ENCODE peak calls at places on chromosomes 7 and 10, in eight cellular contexts. G, Y, S, I, F, N, O and A are unnamed samples.
A peak's percentile ranks its signal among the peaks of the same experiment; 100 is the strongest.

GRCh38 chr7:2606539-2606936 is 25.2 kb upstream of the TTYH3 start:
- DNase-seq in Y (no peak), F (no peak), I (no peak), O (no peak), G (no peak), S (no peak), N (no peak), A (no peak)

GRCh38 chr10:10845826-10846225 is 171.8 kb upstream of the CELF2 start:
- DNase-seq in N (no peak), Y (no peak), F (no peak), I (no peak), G (no peak), S (no peak), O (no peak), A (no peak)

GRCh38 chr10:68871731-68872342 is 29.3 kb upstream of the DDX50 start:
- DNase-seq in G (peak; percentile 74), F (no peak), N (no peak), I (peak; percentile 29), O (no peak), Y (no peak), S (peak; percentile 97), A (no peak)

GRCh38 chr7:137209151-137209822 is 134.2 kb downstream of the PTN start:
- DNase-seq in Y (no peak), F (no peak), G (no peak), S (peak; percentile 42), I (peak; percentile 12), N (no peak), O (no peak), A (no peak)

GRCh38 chr10:24219963-24220362 is 11.0 kb downstream of the KIAA1217 start:
- DNase-seq in N (no peak), S (no peak), O (no peak), F (no peak), G (no peak), I (no peak), Y (no peak), A (no peak)

GRCh38 chr10:69409176-69409495 is 7.6 kb downstream of the TACR2 start:
- DNase-seq in S (no peak), O (no peak), I (no peak), F (no peak), G (no peak), Y (no peak), N (no peak), A (no peak)

GRCh38 chr10:78471723-78472541 is 438.3 kb downstream of the RPS24 start:
- DNase-seq in I (no peak), S (no peak), F (no peak), N (no peak), O (no peak), Y (no peak), G (no peak), A (peak; percentile 75)

GRCh38 chr10:117092386-117092785 is 45.7 kb downstream of the VAX1 start:
- DNase-seq in Y (no peak), F (no peak), I (no peak), S (no peak), G (no peak), O (no peak), N (no peak), A (no peak)

GRCh38 chr7:1455241-1455939 is 3.9 kb downstream of the MICALL2 start:
- DNase-seq in O (no peak), F (no peak), G (no peak), Y (no peak), S (peak; percentile 94), I (peak; percentile 70), N (no peak), A (no peak)

GRCh38 chr7:88826222-88826621 is 30.7 kb upstream of the TEX47 start:
- DNase-seq in O (no peak), N (no peak), G (no peak), I (no peak), S (no peak), F (no peak), Y (no peak), A (no peak)

GRCh38 chr10:94097656-94098055 is 103.9 kb downstream of the PLCE1 start:
- DNase-seq in N (no peak), F (no peak), I (peak; percentile 37), G (peak; percentile 33), O (no peak), Y (no peak), S (no peak), A (no peak)

GRCh38 chr7:2760098-2760889 is 72.3 kb downstream of the AMZ1 start:
- DNase-seq in G (peak; percentile 53), S (peak; percentile 26), N (peak; percentile 87), I (peak; percentile 57), Y (no peak), O (peak; percentile 79), F (peak; percentile 32), A (no peak)

GRCh38 chr7:5367661-5368060 is 56.0 kb downstream of the TNRC18 start:
- DNase-seq in G (no peak), I (no peak), F (no peak), Y (no peak), S (no peak), N (no peak), O (no peak), A (no peak)

GRCh38 chr7:36683695-36684357 is 40.5 kb downstream of the AOAH start:
- DNase-seq in Y (no peak), G (no peak), N (no peak), S (no peak), O (no peak), F (no peak), I (peak; percentile 48), A (no peak)

GRCh38 chr10:84510121-84510520 is 181.7 kb downstream of the CCSER2 start:
- DNase-seq in O (no peak), F (no peak), Y (no peak), I (peak; percentile 43), S (no peak), N (no peak), G (peak; percentile 63), A (no peak)

GRCh38 chr7:16204953-16205352 is 216.4 kb downstream of the CRPPA start:
- DNase-seq in S (no peak), F (no peak), N (no peak), I (no peak), G (no peak), Y (no peak), O (no peak), A (no peak)

GRCh38 chr10:81600185-81600584 is 274.8 kb upstream of the NRG3 start:
- DNase-seq in N (peak; percentile 38), O (no peak), G (peak; percentile 28), F (no peak), S (no peak), I (peak; percentile 91), Y (no peak), A (no peak)

GRCh38 chr7:25951414-25952276 is 200.4 kb upstream of the NFE2L3 start:
- DNase-seq in S (no peak), O (no peak), G (no peak), I (peak; percentile 20), N (no peak), F (no peak), Y (peak; percentile 66), A (peak; percentile 76)

GRCh38 chr10:102066421-102067068 is 1.4 kb downstream of the HPS6 start:
- DNase-seq in Y (no peak), I (no peak), O (no peak), N (no peak), G (no peak), F (no peak), S (no peak), A (no peak)

GRCh38 chr10:73648252-73648651 is 7.0 kb upstream of the MYOZ1 start:
- DNase-seq in O (no peak), Y (peak; percentile 65), I (no peak), S (no peak), G (no peak), F (no peak), N (no peak), A (no peak)

GRCh38 chr10:86693721-86694369 is 25.5 kb downstream of the LDB3 start:
- DNase-seq in O (peak; percentile 57), G (peak; percentile 41), F (peak; percentile 29), N (peak; percentile 28), I (peak; percentile 24), Y (no peak), S (no peak), A (no peak)

DNA sequence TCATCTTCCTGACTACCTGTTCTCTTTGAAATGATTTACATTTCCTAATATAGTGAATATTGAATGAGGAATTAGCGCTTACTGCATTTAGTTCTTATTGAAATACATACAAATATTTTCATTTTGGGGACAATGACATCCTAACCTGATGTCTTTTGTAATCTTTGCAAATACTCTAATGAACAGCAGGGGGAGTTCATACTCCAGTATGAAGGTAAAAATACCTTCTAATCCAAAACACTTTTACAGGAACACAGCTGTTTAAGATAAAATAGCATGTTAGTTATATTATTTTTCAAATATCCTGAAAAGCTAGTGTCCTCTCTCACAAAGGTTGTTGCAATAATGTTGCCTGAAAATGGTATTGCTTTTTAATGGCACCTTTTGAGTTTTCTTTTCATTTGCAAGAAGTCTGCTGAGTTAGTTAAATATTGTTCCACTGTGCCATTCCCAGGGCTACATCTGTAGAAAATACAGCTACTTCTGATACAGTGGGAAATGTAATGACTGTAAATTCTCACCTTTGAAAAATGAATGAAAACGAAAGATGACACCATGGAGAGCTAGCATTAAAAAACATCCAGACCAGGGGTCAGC is 400.0 kb downstream of the PHF14 start:
- DNase-seq in O (no peak), S (no peak), Y (no peak), F (no peak), I (peak; percentile 35), N (peak; percentile 35), G (no peak), A (no peak)
- TF ChIP-seq CTCF in O (peak; percentile 26), S (peak; percentile 58), Y (peak; percentile 25), F (no peak), I (peak; percentile 40), N (peak; percentile 71), G (peak; percentile 41), A (peak; percentile 77)

GRCh38 chr7:38699481-38699880 is 68.3 kb upstream of the AMPH start:
- DNase-seq in O (no peak), F (no peak), S (no peak), G (no peak), I (peak; percentile 65), Y (no peak), N (no peak), A (no peak)
- TF ChIP-seq CTCF in O (no peak), F (no peak), S (no peak), G (no peak), I (no peak), Y (no peak), N (no peak), A (no peak)

GRCh38 chr10:124625831-124626238 is 118.3 kb downstream of the FAM53B start:
- DNase-seq in G (no peak), N (no peak), I (no peak), S (no peak), Y (no peak), F (no peak), O (peak; percentile 45), A (no peak)
- TF ChIP-seq CTCF in G (no peak), N (no peak), I (no peak), S (no peak), Y (no peak), F (no peak), O (no peak), A (no peak)

GRCh38 chr10:132452216-132452650 is 55.2 kb downstream of the PWWP2B start:
- DNase-seq in G (no peak), Y (peak; percentile 65), O (no peak), F (peak; percentile 50), N (no peak), I (no peak), S (no peak), A (no peak)
- TF ChIP-seq CTCF in G (peak; percentile 26), Y (peak; percentile 25), O (peak; percentile 26), F (no peak), N (peak; percentile 22), I (no peak), S (peak; percentile 13), A (peak; percentile 40)

GRCh38 chr7:147432068-147432467 is 1158.5 kb upstream of the C7orf33 start:
- DNase-seq in I (no peak), F (no peak), N (no peak), G (peak; percentile 14), Y (no peak), S (no peak), O (no peak), A (no peak)
- TF ChIP-seq CTCF in I (no peak), F (no peak), N (no peak), G (peak; percentile 65), Y (no peak), S (peak; percentile 9), O (no peak), A (peak; percentile 69)